ENCODE peak calls at places on chromosomes 12 and 14, in ten cellular contexts. C, I, G, B, E, T, D, P, V and H are unnamed samples.

GRCh38 chr12:90207799-90208198 is 499.2 kb upstream of the ATP2B1 start:
- DNase-seq in T (no peak), D (no peak), C (no peak), B (no peak), I (no peak), P (no peak), V (no peak), G (no peak), E (no peak), H (no peak)

GRCh38 chr12:7090222-7090998 is 1.8 kb downstream of the C1R start:
- DNase-seq in B (no peak), P (no peak), E (no peak), G (no peak), I (no peak), C (peak), V (no peak), T (no peak), D (no peak), H (no peak)

GRCh38 chr14:22648506-22648905 is 4.4 kb upstream of the OR6J1 start:
- DNase-seq in D (no peak), I (no peak), T (no peak), V (no peak), C (peak), B (no peak), E (no peak), P (no peak), G (no peak), H (no peak)

GRCh38 chr14:50740858-50741257 is 72.8 kb upstream of the SAV1 start:
- DNase-seq in T (no peak), G (no peak), B (no peak), C (no peak), V (no peak), P (no peak), D (no peak), E (no peak), I (no peak), H (no peak)

GRCh38 chr14:91873476-91874265 is 6.3 kb upstream of the TC2N start:
- DNase-seq in E (peak), G (no peak), P (peak), D (peak), I (no peak), T (no peak), V (no peak), C (peak), B (peak), H (peak)

GRCh38 chr12:52871291-52871961 is 22.6 kb upstream of the KRT78 start:
- DNase-seq in D (no peak), C (peak), B (peak), T (peak), G (peak), I (no peak), V (peak), P (no peak), E (peak), H (peak)

GRCh38 chr14:99727096-99727870 is 43.2 kb downstream of the CYP46A1 start:
- DNase-seq in B (no peak), D (no peak), I (no peak), C (no peak), E (peak), G (peak), V (no peak), P (no peak), T (no peak), H (no peak)

GRCh38 chr12:5963515-5963914 is 18.5 kb upstream of the ANO2 start:
- DNase-seq in T (no peak), E (no peak), C (no peak), D (no peak), I (no peak), G (no peak), B (no peak), P (no peak), V (no peak), H (no peak)

GRCh38 chr14:51999084-51999483 is 9.7 kb downstream of the RTRAF start:
- DNase-seq in D (no peak), C (peak), T (peak), P (no peak), I (no peak), V (no peak), E (no peak), G (no peak), B (no peak), H (no peak)

GRCh38 chr12:94145231-94145979 is 3.0 kb upstream of the PLXNC1 start:
- DNase-seq in G (no peak), V (no peak), P (no peak), I (peak), B (peak), D (no peak), E (no peak), C (peak), T (peak), H (peak)

GRCh38 chr14:55425091-55425490 is 13.5 kb upstream of the ATG14 start:
- DNase-seq in D (no peak), E (no peak), I (no peak), G (no peak), B (no peak), C (no peak), V (no peak), T (peak), P (no peak), H (no peak)

GRCh38 chr12:10102322-10102721 is 3.5 kb upstream of the CLEC1A start:
- DNase-seq in T (no peak), G (no peak), I (no peak), C (no peak), E (no peak), B (no peak), V (no peak), P (no peak), D (no peak), H (no peak)

GRCh38 chr12:41905703-41906297 is 238.9 kb downstream of the GXYLT1 start:
- DNase-seq in P (no peak), B (no peak), I (no peak), C (no peak), E (no peak), V (no peak), D (no peak), T (no peak), G (no peak), H (no peak)